ENCODE peak calls at places on chromosome 1, in seven cellular contexts. Z is A549; C is naive thymus-derived CD4-positive, alpha-beta T cell; U is uterus; R is tibial artery; Y is H1; Q is foreskin keratinocyte. F is an unnamed sample.

GRCh38 chr1:71796044-71796443 is 486.3 kb downstream of the NEGR1 start:
- DNase-seq in U (no peak), Q (peak; percentile 30), Y (no peak), R (no peak), Z (no peak), C (no peak), F (no peak)

GRCh38 chr1:54754045-54754444 is 10.3 kb downstream of the PARS2 start:
- DNase-seq in C (no peak), Z (no peak), U (no peak), Y (no peak), R (no peak), Q (no peak), F (no peak)

GRCh38 chr1:94698341-94698740 is 121.8 kb upstream of the SLC44A3 start:
- DNase-seq in C (no peak), U (no peak), R (no peak), Q (peak; percentile 36), Z (peak; percentile 8), Y (no peak), F (no peak)

GRCh38 chr1:228794173-228794572 is 58.9 kb downstream of the RHOU start:
- DNase-seq in Q (no peak), U (no peak), R (no peak), Z (no peak), Y (no peak), C (no peak), F (no peak)

GRCh38 chr1:106975944-106976343 is 80.5 kb upstream of the PRMT6 start:
- DNase-seq in U (no peak), Q (no peak), R (no peak), Z (no peak), Y (no peak), C (no peak), F (no peak)

GRCh38 chr1:10291705-10292104 is 81.3 kb downstream of the KIF1B start:
- DNase-seq in Z (no peak), R (no peak), Q (no peak), Y (no peak), C (no peak), U (no peak), F (no peak)

GRCh38 chr1:67559222-67559700 is 125.7 kb upstream of the GADD45A start:
- DNase-seq in C (no peak), Q (no peak), R (peak; percentile 74), U (peak; percentile 59), Y (no peak), Z (peak; percentile 31), F (no peak)

GRCh38 chr1:221557024-221557423 is 184.9 kb downstream of the DUSP10 start:
- DNase-seq in Z (no peak), U (no peak), R (no peak), Y (no peak), C (no peak), Q (no peak), F (no peak)

GRCh38 chr1:235763962-235764361 is 102.7 kb downstream of the LYST start:
- DNase-seq in Y (no peak), C (no peak), R (no peak), Z (no peak), U (no peak), Q (peak; percentile 52), F (no peak)

GRCh38 chr1:146031476-146031875 is 9.9 kb upstream of the HJV start:
- DNase-seq in Q (no peak), C (no peak), R (no peak), U (no peak), Y (no peak), Z (no peak), F (no peak)

GRCh38 chr1:25543425-25544242 is at the start of gene LDLRAP1:
- DNase-seq in R (peak; percentile 62), Z (peak; percentile 62), U (peak; percentile 64), Y (peak; percentile 87), Q (no peak), C (peak; percentile 28), F (peak; percentile 83)

GRCh38 chr1:25544819-25545218 is 1.4 kb downstream of the LDLRAP1 start:
- DNase-seq in U (no peak), Z (no peak), R (no peak), Y (no peak), C (no peak), Q (no peak), F (peak; percentile 22)

GRCh38 chr1:25544243-25544764 is 898 bp downstream of the LDLRAP1 start:
- DNase-seq in U (no peak), C (peak; percentile 44), Z (no peak), Y (no peak), Q (no peak), R (no peak), F (no peak)

GRCh38 chr1:25546193-25546592 is 2.8 kb downstream of the LDLRAP1 start:
- DNase-seq in Y (no peak), Z (no peak), R (no peak), U (no peak), Q (no peak), C (no peak), F (no peak)

DNA sequence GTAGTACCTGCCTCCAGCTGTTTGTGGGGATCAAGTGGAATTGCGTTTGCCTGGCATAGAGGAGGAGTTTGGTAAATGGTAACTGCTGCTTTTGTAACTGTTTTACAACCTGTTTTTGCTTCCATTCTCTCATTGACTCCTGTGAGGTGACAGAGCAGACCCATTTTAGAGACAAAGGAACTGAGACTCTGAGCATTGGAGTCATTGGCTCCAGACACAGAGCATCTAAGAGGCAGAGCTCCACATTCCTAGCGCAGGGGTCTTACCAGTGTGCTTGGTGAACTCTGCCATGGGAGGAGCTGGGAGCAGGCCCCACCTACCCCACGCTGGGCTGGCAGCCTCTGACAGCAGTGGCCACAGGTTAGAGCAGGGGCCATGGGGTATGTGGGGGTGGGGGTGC is 2.4 kb downstream of the LDLRAP1 start:
- DNase-seq in Z (no peak), U (no peak), R (no peak), Q (no peak), Y (no peak), C (no peak), F (no peak)
- H3K4me1 ChIP-seq in Z (peaks cover 14% of the 10 kb centered on the region), U (peaks cover 20% of the 10 kb centered on the region), R (peaks cover 41% of the 10 kb centered on the region), Q (peaks cover 15% of the 10 kb centered on the region), Y (no peaks in the 10 kb centered on the region), C (peaks cover 56% of the 10 kb centered on the region), F (peaks cover 60% of the 10 kb centered on the region)

DNA sequence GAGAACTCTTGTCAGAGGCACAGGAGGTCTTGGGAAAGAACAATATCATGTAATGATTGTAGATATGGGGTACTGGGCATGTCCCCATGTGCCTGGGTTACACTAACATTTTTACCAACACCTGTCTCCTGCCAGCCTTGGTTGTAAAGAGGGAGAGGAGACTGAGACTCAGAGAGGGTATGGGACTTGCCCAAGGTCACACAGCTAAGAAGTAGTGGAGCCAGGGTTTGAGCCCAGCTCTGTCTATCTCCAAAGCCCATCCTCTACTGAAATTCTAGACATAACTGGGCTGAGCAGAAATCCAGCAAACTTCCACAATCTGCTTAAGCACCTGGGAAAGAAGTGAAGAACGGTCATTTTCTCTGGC is 2.6 kb upstream of the THEMIS2 start:
- DNase-seq in Q (no peak), R (no peak), C (no peak), U (no peak), Z (no peak), Y (no peak), F (no peak)
- H3K4me1 ChIP-seq in Q (no peaks in the 10 kb centered on the region), R (peaks cover 8% of the 10 kb centered on the region), C (peaks cover 41% of the 10 kb centered on the region), U (peaks cover 4% of the 10 kb centered on the region), Z (peaks cover 5% of the 10 kb centered on the region), Y (no peaks in the 10 kb centered on the region), F (peaks cover 29% of the 10 kb centered on the region)

GRCh38 chr1:82330330-82330729 is 529.6 kb downstream of the ADGRL2 start:
- DNase-seq in Y (no peak), Q (no peak), C (no peak), Z (no peak), R (no peak), U (no peak), F (no peak)
- H3K4me1 ChIP-seq in Y (peaks cover 3% of the 10 kb centered on the region), Q (no peaks in the 10 kb centered on the region), C (no peaks in the 10 kb centered on the region), Z (no peaks in the 10 kb centered on the region), R (no peaks in the 10 kb centered on the region), U (no peaks in the 10 kb centered on the region), F (no peaks in the 10 kb centered on the region)

DNA sequence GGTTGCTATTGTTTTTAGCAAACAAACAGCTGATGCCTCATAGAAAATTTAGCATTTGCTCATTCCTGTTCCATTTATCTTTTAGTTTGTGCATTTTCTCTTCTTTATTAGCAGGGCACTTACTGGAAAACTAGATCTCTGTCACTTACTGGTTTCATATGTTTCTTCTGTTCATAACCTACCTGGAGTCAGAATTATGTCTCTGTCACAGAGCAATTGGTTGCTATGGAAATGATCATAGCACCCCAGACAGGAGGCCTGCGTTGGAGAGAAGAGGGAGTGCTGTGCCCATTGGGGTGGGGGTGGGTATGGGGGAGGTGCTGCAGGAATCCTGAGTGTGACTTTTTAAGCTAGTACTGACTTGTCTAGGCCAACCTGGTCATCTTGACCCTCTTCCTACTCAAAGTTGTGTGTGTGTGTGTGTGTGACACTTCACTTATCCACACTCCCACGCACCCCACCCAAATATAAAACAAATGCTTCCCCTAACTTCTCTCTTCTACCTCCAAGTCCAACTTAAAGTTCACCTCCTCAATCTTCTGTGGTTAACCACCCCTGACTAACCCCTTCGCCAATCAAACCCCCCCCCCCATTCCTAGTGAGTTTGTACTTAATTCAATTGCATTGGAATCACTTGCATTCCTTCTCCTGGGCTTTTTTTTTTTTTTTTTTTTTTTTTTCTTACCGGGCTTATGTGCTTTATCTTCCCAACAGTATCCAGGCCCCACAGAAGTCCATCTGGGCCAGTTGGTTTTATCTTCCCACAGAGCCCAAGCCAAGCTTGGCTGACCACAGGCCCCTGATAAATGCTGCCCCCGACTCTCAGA is 78.6 kb downstream of the CD58 start:
- DNase-seq in R (no peak), C (no peak), Y (no peak), U (no peak), Q (no peak), Z (no peak), F (no peak)
- H3K4me1 ChIP-seq in R (no peaks in the 10 kb centered on the region), C (no peaks in the 10 kb centered on the region), Y (no peaks in the 10 kb centered on the region), U (no peaks in the 10 kb centered on the region), Q (peaks cover 10% of the 10 kb centered on the region), Z (peaks cover 16% of the 10 kb centered on the region), F (peaks cover 27% of the 10 kb centered on the region)

DNA sequence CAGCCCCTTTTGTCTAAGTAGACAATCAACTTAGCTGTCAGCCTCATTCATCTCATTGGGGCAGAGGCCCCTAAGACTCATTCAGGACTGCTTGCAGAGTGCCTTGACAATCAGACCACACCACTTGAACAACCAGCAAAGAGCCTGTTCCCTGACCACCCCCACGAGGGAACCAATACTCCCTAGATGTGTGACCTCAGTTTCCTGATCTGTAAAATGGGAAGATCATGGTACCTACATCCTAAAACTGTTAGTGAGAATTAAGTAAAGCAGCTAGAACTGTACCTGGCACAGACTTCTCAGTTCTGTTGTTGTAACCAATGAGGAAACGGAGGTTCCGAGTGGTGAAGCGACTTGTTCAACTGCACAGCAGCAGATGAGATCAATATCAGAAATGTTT is 298.5 kb downstream of the RRAGC start:
- DNase-seq in C (no peak), Z (no peak), Q (no peak), R (no peak), U (no peak), Y (no peak), F (no peak)
- H3K4me1 ChIP-seq in C (peaks cover 46% of the 10 kb centered on the region), Z (no peaks in the 10 kb centered on the region), Q (no peaks in the 10 kb centered on the region), R (no peaks in the 10 kb centered on the region), U (no peaks in the 10 kb centered on the region), Y (peaks cover 14% of the 10 kb centered on the region), F (peaks cover 19% of the 10 kb centered on the region)

F was measured in lower lobe of right lung.